ENCODE peak calls at places on chromosomes 5 and 9, in four cellular contexts. X is fibroblast of villous mesenchyme, V is MM.1S, G is PC-9. Y is an unnamed sample.
A peak's percentile ranks its signal among the peaks of the same experiment; 100 is the strongest.

GRCh38 chr5:111748304-111748763 is 8.7 kb downstream of the NREP start:
- DNase-seq in G (no peak), X (peak; percentile 57), V (no peak), Y (no peak)

GRCh38 chr5:130546216-130546615 is 618.8 kb downstream of the HINT1 start:
- DNase-seq in X (no peak), G (no peak), V (no peak), Y (no peak)

GRCh38 chr5:152116926-152117325 is 192.3 kb upstream of the GLRA1 start:
- DNase-seq in G (no peak), V (no peak), X (no peak), Y (no peak)

GRCh38 chr5:61538722-61539501 is 206.9 kb downstream of the ZSWIM6 start:
- DNase-seq in V (no peak), G (no peak), X (no peak), Y (no peak)

GRCh38 chr5:151141535-151141934 is 16.0 kb downstream of the ANXA6 start:
- DNase-seq in G (no peak), X (peak; percentile 18), V (peak; percentile 97), Y (no peak)

GRCh38 chr9:131776036-131776435 is 36.2 kb upstream of the RAPGEF1 start:
- DNase-seq in X (no peak), G (no peak), V (no peak), Y (no peak)

GRCh38 chr5:76555717-76556116 is 67.5 kb downstream of the F2RL2 start:
- DNase-seq in G (no peak), V (no peak), X (no peak), Y (no peak)

GRCh38 chr9:125260564-125260963 is 1.1 kb upstream of the GAPVD1 start:
- DNase-seq in V (no peak), X (peak; percentile 31), G (no peak), Y (no peak)

GRCh38 chr9:127762111-127762676 is 16.3 kb downstream of the SH2D3C start:
- DNase-seq in V (no peak), G (no peak), X (no peak), Y (peak; percentile 69)

GRCh38 chr9:127557466-127557869 is 54.6 kb upstream of the STXBP1 start:
- DNase-seq in X (peak; percentile 72), G (peak; percentile 85), V (no peak), Y (no peak)

GRCh38 chr5:88736494-88736893 is 146.5 kb downstream of the MEF2C start:
- DNase-seq in V (no peak), X (no peak), G (no peak), Y (no peak)

GRCh38 chr5:74251106-74252032 is 389.2 kb downstream of the ENC1 start:
- DNase-seq in V (no peak), X (peak; percentile 95), G (peak; percentile 71), Y (peak; percentile 50)
- H3K4me3 ChIP-seq in V (no peak overlapping the region), X (no peak overlapping the region), G (no peak overlapping the region), Y (no peak overlapping the region)

GRCh38 chr9:117704024-117704575 is at the start of gene TLR4:
- DNase-seq in G (peak; percentile 9), X (peak; percentile 79), V (peak; percentile 92), Y (peak; percentile 10)

GRCh38 chr9:117705386-117705785 is 1.2 kb downstream of the TLR4 start:
- DNase-seq in G (no peak), X (no peak), V (no peak), Y (no peak)

GRCh38 chr9:117707561-117707960 is 3.4 kb downstream of the TLR4 start:
- DNase-seq in X (peak; percentile 53), V (no peak), G (no peak), Y (no peak)

GRCh38 chr9:117704597-117704996 is 394 bp downstream of the TLR4 start:
- DNase-seq in X (no peak), V (peak; percentile 17), G (no peak), Y (no peak)

GRCh38 chr9:117706421-117707150 is 2.4 kb downstream of the TLR4 start:
- DNase-seq in G (no peak), X (peak; percentile 54), V (no peak), Y (no peak)
- H3K4me3 ChIP-seq in G (no peak overlapping the region), X (peak overlapping the region; percentile 45), V (no peak overlapping the region), Y (peak overlapping the region; percentile 39)

GRCh38 chr5:107505763-107506534 is 164.8 kb downstream of the EFNA5 start:
- DNase-seq in X (no peak), V (no peak), G (no peak), Y (no peak)
- H3K4me3 ChIP-seq in X (no peak overlapping the region), V (no peak overlapping the region), G (no peak overlapping the region), Y (no peak overlapping the region)

GRCh38 chr5:140548791-140549190 is 1.3 kb downstream of the EIF4EBP3 start:
- DNase-seq in X (no peak), G (no peak), V (no peak), Y (no peak)

GRCh38 chr5:140545606-140546005 is 1.9 kb upstream of the EIF4EBP3 start:
- DNase-seq in G (no peak), V (no peak), X (no peak), Y (no peak)

GRCh38 chr5:140547508-140548299 is at the start of gene EIF4EBP3:
- DNase-seq in V (peak; percentile 88), X (peak; percentile 96), G (no peak), Y (peak; percentile 98)

GRCh38 chr5:140548300-140548688 is 832 bp downstream of the EIF4EBP3 start:
- DNase-seq in V (no peak), G (no peak), X (no peak), Y (peak; percentile 88)

GRCh38 chr5:140546851-140547507 is 483 bp upstream of the EIF4EBP3 start:
- DNase-seq in G (no peak), V (no peak), X (no peak), Y (peak; percentile 38)
- H3K4me3 ChIP-seq in G (no peak overlapping the region), V (peak overlapping the region; percentile 8), X (peak overlapping the region; percentile 29), Y (peak overlapping the region; percentile 58)

DNA sequence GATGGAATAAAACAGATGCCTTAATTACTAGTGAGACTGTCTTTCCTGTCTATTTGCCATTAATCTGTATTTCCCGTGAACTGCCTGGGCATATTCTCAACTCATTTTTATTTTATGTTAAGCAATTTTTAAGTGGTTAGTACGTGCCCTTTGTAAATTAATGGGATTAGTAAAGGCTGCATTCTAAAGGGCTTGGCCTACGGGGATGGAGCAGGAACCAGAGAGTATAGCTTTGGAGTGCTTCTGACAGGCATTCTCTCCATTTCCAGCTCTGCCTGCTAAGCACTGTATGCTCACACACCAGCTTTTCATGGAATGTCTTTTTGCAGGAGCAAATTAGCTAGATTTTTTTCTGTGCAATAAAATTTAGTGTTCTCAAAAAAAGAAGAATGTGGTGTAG is 241.2 kb downstream of the MCTP1 start:
- DNase-seq in V (no peak), X (no peak), G (no peak), Y (no peak)
- H3K4me3 ChIP-seq in V (no peak overlapping the region), X (no peak overlapping the region), G (no peak overlapping the region), Y (no peak overlapping the region)

DNA sequence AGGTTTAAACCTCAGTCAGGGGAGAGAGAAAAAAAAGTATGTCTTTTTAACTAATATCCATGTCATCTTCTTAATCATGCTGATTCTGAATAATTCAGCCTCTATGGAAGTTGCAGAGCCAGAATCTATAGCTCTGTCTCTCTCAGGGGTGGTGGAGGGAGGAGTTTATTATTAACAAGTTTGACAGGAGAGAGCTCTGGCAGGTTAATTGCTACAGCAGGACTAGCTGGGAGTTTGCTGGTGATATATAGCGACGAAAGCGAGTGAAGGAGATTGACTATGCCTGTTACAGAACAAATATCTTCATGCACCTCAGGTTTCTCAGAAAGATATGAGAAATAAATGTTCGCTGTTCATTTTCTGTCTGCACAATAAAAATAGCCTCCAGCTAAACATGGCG is 586.4 kb downstream of the TLE4 start:
- DNase-seq in G (no peak), X (no peak), V (no peak), Y (no peak)
- H3K4me3 ChIP-seq in G (peak overlapping the region; percentile 19), X (no peak overlapping the region), V (no peak overlapping the region), Y (no peak overlapping the region)

DNA sequence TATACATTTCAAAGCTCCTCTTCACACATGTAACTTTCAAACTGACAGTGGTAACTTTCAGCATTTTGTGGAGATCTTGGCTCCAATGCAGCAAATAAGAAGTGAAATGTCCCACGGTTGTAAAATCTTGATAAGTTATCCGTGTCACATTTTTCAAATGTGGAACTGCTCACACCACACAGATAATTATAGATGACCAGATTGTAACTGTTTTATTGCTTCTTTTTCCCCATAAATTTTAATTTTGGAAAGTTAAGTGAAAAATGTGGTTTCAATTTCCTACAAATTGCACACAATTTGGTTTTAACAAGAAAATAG is 347.1 kb downstream of the EBF1 start:
- DNase-seq in X (no peak), G (no peak), V (no peak), Y (no peak)
- H3K4me3 ChIP-seq in X (no peak overlapping the region), G (no peak overlapping the region), V (no peak overlapping the region), Y (no peak overlapping the region)